ENCODE peak calls at places on chromosome 11, in nine cellular contexts. F is bronchial epithelial cell; V is CD8-positive, alpha-beta memory T cell; L is stimulated activated naive CD8-positive, alpha-beta T cell treated with anti-CD3 and anti-CD28 coated beads, Interleukin-15, Interleukin-2, amounts not matched to agents 100 U/mL and 50 U/mL, for 24 hours; A is activated CD4-positive, CD25-positive, alpha-beta regulatory T cell; O is substantia nigra; N is epithelial cell of esophagus; U is nucleus accumbens; Y is GM12891. T is an unnamed sample.
A peak's percentile ranks its signal among the peaks of the same experiment; 100 is the strongest.

GRCh38 chr11:31810779-31811647 is at the start of gene PAX6:
- DNase-seq in U (peak; percentile 79), A (no peak), O (peak; percentile 54), F (peak; percentile 22), N (peak; percentile 67), V (peak; percentile 35), Y (no peak), L (peak; percentile 52), T (peak; percentile 99)

GRCh38 chr11:79221417-79222130 is 219.3 kb downstream of the TENM4 start:
- DNase-seq in A (no peak), Y (no peak), V (no peak), F (no peak), O (no peak), N (no peak), L (no peak), U (no peak), T (no peak)

GRCh38 chr11:46416656-46417055 is 25.1 kb upstream of the CHRM4 start:
- DNase-seq in A (no peak), Y (no peak), N (no peak), V (no peak), U (no peak), L (no peak), F (no peak), O (no peak), T (peak; percentile 9)

GRCh38 chr11:113255741-113256140 is 58.6 kb upstream of the TTC12 start:
- DNase-seq in Y (no peak), N (no peak), A (no peak), O (no peak), L (no peak), V (no peak), U (no peak), F (no peak), T (no peak)

GRCh38 chr11:75766449-75767227 is 1.9 kb upstream of the DGAT2 start:
- DNase-seq in O (no peak), F (no peak), V (no peak), A (no peak), N (no peak), Y (no peak), U (no peak), L (no peak), T (no peak)

GRCh38 chr11:117774553-117774952 is 22.5 kb downstream of the DSCAML1 start:
- DNase-seq in F (no peak), A (no peak), Y (no peak), N (no peak), O (no peak), V (no peak), L (no peak), U (no peak), T (no peak)

GRCh38 chr11:45655831-45656230 is 9.6 kb downstream of the CHST1 start:
- DNase-seq in N (no peak), U (no peak), O (no peak), L (no peak), F (no peak), A (no peak), V (no peak), Y (no peak), T (no peak)

GRCh38 chr11:65884716-65885092 is 3.6 kb downstream of the FIBP start:
- DNase-seq in F (peak; percentile 55), L (peak; percentile 88), Y (peak; percentile 87), O (peak; percentile 27), A (peak; percentile 67), N (peak; percentile 80), U (peak; percentile 46), V (peak; percentile 77), T (peak; percentile 81)

GRCh38 chr11:38169286-38169685 is 1571.2 kb upstream of the RAG2 start:
- DNase-seq in Y (no peak), F (peak; percentile 89), V (no peak), L (no peak), A (no peak), O (no peak), U (no peak), N (peak; percentile 82), T (no peak)

GRCh38 chr11:28110839-28111235 is 2.6 kb downstream of the METTL15 start:
- DNase-seq in O (no peak), U (no peak), V (no peak), L (no peak), N (peak; percentile 27), A (no peak), Y (no peak), F (peak; percentile 38), T (no peak)

GRCh38 chr11:43574949-43575915 is 105.3 kb upstream of the HSD17B12 start:
- DNase-seq in A (no peak), Y (no peak), O (no peak), V (no peak), N (peak; percentile 26), F (no peak), L (no peak), U (peak; percentile 66), T (peak; percentile 91)

GRCh38 chr11:64935634-64936081 is at the start of gene GPHA2:
- DNase-seq in L (no peak), A (no peak), Y (no peak), U (no peak), F (peak; percentile 20), V (no peak), O (no peak), N (peak; percentile 11), T (peak; percentile 75)

GRCh38 chr11:116909245-116909644 is 71.8 kb upstream of the APOA1 start:
- DNase-seq in F (peak; percentile 33), V (no peak), L (no peak), N (peak; percentile 31), A (no peak), Y (no peak), U (no peak), O (no peak), T (no peak)

GRCh38 chr11:34653851-34654490 is 33.1 kb downstream of the EHF start:
- DNase-seq in F (peak; percentile 99), Y (no peak), V (no peak), L (no peak), N (peak; percentile 98), O (no peak), U (no peak), A (no peak), T (no peak)

GRCh38 chr11:65262381-65262680 is 569 bp downstream of the POLA2 start:
- DNase-seq in L (no peak), U (no peak), N (no peak), F (no peak), V (no peak), Y (no peak), A (no peak), O (no peak), T (no peak)

GRCh38 chr11:5229388-5229787 is 2.5 kb upstream of the HBB start:
- DNase-seq in U (no peak), L (no peak), O (no peak), Y (no peak), N (no peak), V (no peak), F (no peak), A (no peak), T (no peak)

GRCh38 chr11:76510060-76511047 is 65.5 kb downstream of the EMSY start:
- DNase-seq in U (no peak), O (no peak), V (no peak), L (no peak), F (no peak), Y (no peak), N (no peak), A (no peak), T (peak; percentile 35)

GRCh38 chr11:117438371-117439000 is 110.8 kb downstream of the CEP164 start:
- DNase-seq in O (no peak), A (no peak), L (peak; percentile 37), F (peak; percentile 57), N (peak; percentile 71), Y (no peak), V (no peak), U (peak; percentile 55), T (no peak)

GRCh38 chr11:126072821-126073594 is 10.3 kb upstream of the CDON start:
- DNase-seq in F (peak; percentile 83), N (peak; percentile 54), O (no peak), Y (no peak), V (no peak), U (no peak), A (no peak), L (no peak), T (no peak)

GRCh38 chr11:47510231-47510630 is 42.7 kb downstream of the CELF1 start:
- DNase-seq in U (no peak), V (no peak), F (peak; percentile 74), A (no peak), Y (no peak), N (peak; percentile 78), O (no peak), L (no peak), T (no peak)

GRCh38 chr11:78202733-78203167 is 14.0 kb downstream of the USP35 start:
- DNase-seq in O (no peak), L (no peak), A (no peak), V (peak; percentile 79), F (no peak), Y (no peak), U (no peak), N (no peak), T (no peak)

GRCh38 chr11:26905368-26905767 is 88.5 kb upstream of the FIBIN start:
- DNase-seq in U (no peak), O (no peak), F (peak; percentile 34), N (peak; percentile 44), Y (no peak), L (no peak), A (no peak), V (no peak), T (no peak)

GRCh38 chr11:14855890-14856289 is 36.1 kb downstream of the CYP2R1 start:
- DNase-seq in Y (no peak), V (no peak), L (no peak), O (no peak), F (no peak), N (no peak), A (no peak), U (no peak), T (no peak)

T was measured in G401.